ENCODE peak calls at places on chromosomes 5 and 9, in six cellular contexts. G is H9, X is neuronal stem cell, P is mesendoderm, F is H1, Y is trophoblast cell. S is an unnamed sample.

GRCh38 chr5:134949335-134949734 is 18.4 kb upstream of the CATSPER3 start:
- DNase-seq in F (no peak), G (no peak), Y (no peak), P (no peak), X (no peak), S (no peak)

GRCh38 chr5:143262393-143263174 is 140.9 kb downstream of the NR3C1 start:
- DNase-seq in G (no peak), X (no peak), Y (no peak), P (no peak), F (no peak), S (peak)

GRCh38 chr5:172530835-172531703 is 76.7 kb upstream of the SH3PXD2B start:
- DNase-seq in Y (no peak), F (peak), G (peak), P (no peak), X (no peak), S (no peak)

GRCh38 chr5:138981606-138982005 is 106.5 kb upstream of the LRRTM2 start:
- DNase-seq in F (no peak), Y (no peak), X (no peak), G (peak), P (no peak), S (no peak)

GRCh38 chr9:79447760-79448159 is 124.0 kb upstream of the TLE4 start:
- DNase-seq in P (peak), Y (no peak), G (no peak), X (no peak), F (no peak), S (no peak)

GRCh38 chr5:91018712-91019371 is 364.3 kb downstream of the ARRDC3 start:
- DNase-seq in G (no peak), X (no peak), P (no peak), F (no peak), Y (no peak), S (peak)

GRCh38 chr5:1445313-1445894 is at the start of gene SLC6A3:
- DNase-seq in F (peak), G (peak), X (peak), Y (no peak), P (peak), S (no peak)

GRCh38 chr9:108609895-108610253 is 245.9 kb downstream of the ACTL7B start:
- DNase-seq in G (no peak), X (no peak), P (no peak), Y (no peak), F (no peak), S (no peak)

GRCh38 chr9:131217321-131218031 is 58.8 kb downstream of the FAM78A start:
- DNase-seq in Y (no peak), F (no peak), X (no peak), G (no peak), P (no peak), S (no peak)

GRCh38 chr5:111670826-111671492 is 86.0 kb downstream of the NREP start:
- DNase-seq in F (no peak), P (no peak), X (no peak), G (no peak), Y (no peak), S (no peak)

GRCh38 chr5:109823597-109823996 is 133.9 kb downstream of the MAN2A1 start:
- DNase-seq in Y (no peak), X (no peak), G (no peak), F (no peak), P (no peak), S (no peak)

GRCh38 chr9:69768716-69769115 is 8.9 kb upstream of the PTAR1 start:
- DNase-seq in P (no peak), Y (no peak), F (no peak), X (no peak), G (no peak), S (no peak)

GRCh38 chr5:62143268-62144229 is 162.5 kb upstream of the KIF2A start:
- DNase-seq in P (peak), F (no peak), G (no peak), X (peak), Y (peak), S (peak)

GRCh38 chr9:73176450-73176875 is 24.8 kb downstream of the ANXA1 start:
- DNase-seq in P (no peak), F (no peak), Y (no peak), G (no peak), X (no peak), S (no peak)

GRCh38 chr5:57172466-57172961 is 1.3 kb upstream of the GPBP1 start:
- DNase-seq in X (no peak), P (no peak), Y (no peak), G (no peak), F (no peak), S (peak)

GRCh38 chr9:114097613-114098020 is 1.5 kb downstream of the KIF12 start:
- DNase-seq in X (no peak), Y (peak), F (no peak), P (no peak), G (no peak), S (no peak)

GRCh38 chr9:134364391-134365114 is 38.3 kb downstream of the RXRA start:
- DNase-seq in F (no peak), P (no peak), G (no peak), X (no peak), Y (no peak), S (no peak)

GRCh38 chr9:118669986-118670385 is 699.2 kb downstream of the BRINP1 start:
- DNase-seq in P (no peak), Y (no peak), G (no peak), F (no peak), X (no peak), S (no peak)

GRCh38 chr5:179151521-179152118 is 91.4 kb downstream of the ZNF354C start:
- DNase-seq in F (no peak), Y (no peak), G (no peak), P (no peak), X (no peak), S (no peak)

GRCh38 chr9:135506327-135507103 is 6.0 kb downstream of the MRPS2 start:
- DNase-seq in Y (no peak), P (peak), X (peak), G (peak), F (peak), S (peak)

GRCh38 chr5:148125641-148126040 is 42.7 kb upstream of the SPINK14 start:
- DNase-seq in X (no peak), Y (no peak), G (no peak), F (no peak), P (peak), S (peak)

GRCh38 chr9:4297151-4297794 is 2.6 kb downstream of the GLIS3 start:
- DNase-seq in F (peak), P (peak), X (peak), G (peak), Y (peak), S (peak)
- H2BK5ac ChIP-seq in F (no peak), P (peak), X (peak), G (no peak), Y (peak), S (peak)

GRCh38 chr5:20678386-20678785 is 690.4 kb upstream of the CDH18 start:
- DNase-seq in Y (no peak), F (no peak), P (no peak), G (no peak), X (no peak), S (no peak)
- H3K4me2 ChIP-seq in Y (no peak), F (no peak), P (no peak), G (no peak), X (no peak), S (no peak)

GRCh38 chr9:96047116-96047639 is 171.7 kb downstream of the ERCC6L2 start:
- DNase-seq in X (no peak), G (no peak), F (no peak), P (no peak), Y (no peak), S (no peak)
- H3K9ac ChIP-seq in X (no peak), G (no peak), F (no peak), P (no peak), Y (no peak), S (no peak)

GRCh38 chr5:33120671-33121070 is 320.1 kb upstream of the TARS1 start:
- DNase-seq in G (no peak), F (no peak), X (no peak), Y (no peak), P (no peak), S (no peak)

GRCh38 chr5:33114361-33114760 is 326.4 kb upstream of the TARS1 start:
- DNase-seq in G (no peak), X (no peak), F (no peak), Y (no peak), P (no peak), S (no peak)

GRCh38 chr5:33115467-33115866 is 325.3 kb upstream of the TARS1 start:
- DNase-seq in Y (no peak), F (no peak), P (no peak), G (no peak), X (no peak), S (no peak)

GRCh38 chr5:33118761-33119415 is 321.9 kb upstream of the TARS1 start:
- DNase-seq in P (no peak), Y (no peak), G (no peak), X (no peak), F (no peak), S (no peak)
- H2BK5ac ChIP-seq in P (no peak), Y (no peak), G (no peak), X (no peak), F (no peak), S (no peak)

S was measured in mesenchymal stem cell.